ENCODE peak calls at places on chromosomes 5 and 9, in six cellular contexts. U, W, Z, M, P and G are unnamed samples. For H3K9me3 and H3K36me3, the result is how much of the 10 kb centered on the place peaks cover.

GRCh38 chr5:92505145-92505544 is 1075.9 kb downstream of the NR2F1-AS1 start:
- DNase-seq in U (no peak), W (no peak), Z (no peak), M (no peak), P (no peak), G (no peak)

GRCh38 chr5:62373382-62373781 is 30.3 kb downstream of the DIMT1 start:
- DNase-seq in U (no peak), W (no peak), Z (no peak), M (no peak), P (no peak), G (no peak)

GRCh38 chr9:114221706-114222465 is 66.5 kb downstream of the COL27A1 start:
- DNase-seq in U (no peak), W (no peak), Z (no peak), M (no peak), P (no peak), G (no peak)

GRCh38 chr5:141816598-141817399 is 61.4 kb downstream of the PCDH1 start:
- DNase-seq in U (peak), W (no peak), Z (no peak), M (no peak), P (no peak), G (no peak)

GRCh38 chr5:66273131-66273530 is 129.0 kb downstream of the SREK1 start:
- DNase-seq in U (no peak), W (no peak), Z (no peak), M (no peak), P (no peak), G (no peak)

GRCh38 chr9:109975574-109976327 is 195.8 kb downstream of the PALM2AKAP2 start:
- DNase-seq in U (no peak), W (no peak), Z (no peak), M (no peak), P (no peak), G (no peak)

GRCh38 chr9:126663661-126664072 is 49.9 kb downstream of the LMX1B start:
- DNase-seq in U (no peak), W (no peak), Z (no peak), M (no peak), P (peak), G (no peak)

GRCh38 chr9:131421691-131422090 is 27.8 kb downstream of the PRRC2B start:
- DNase-seq in U (no peak), W (no peak), Z (no peak), M (no peak), P (no peak), G (no peak)

GRCh38 chr5:172413601-172414000 is 40.7 kb downstream of the SH3PXD2B start:
- DNase-seq in U (no peak), W (no peak), Z (no peak), M (no peak), P (no peak), G (no peak)

GRCh38 chr5:98770158-98770910 is 3.1 kb upstream of the RGMB start:
- DNase-seq in U (no peak), W (no peak), Z (peak), M (no peak), P (peak), G (peak)

GRCh38 chr5:1254196-1254595 is 29.0 kb downstream of the SLC6A18 start:
- DNase-seq in U (no peak), W (no peak), Z (no peak), M (no peak), P (no peak), G (no peak)

GRCh38 chr9:105066265-105066865 is 138.4 kb upstream of the ABCA1 start:
- DNase-seq in U (no peak), W (no peak), Z (no peak), M (no peak), P (no peak), G (peak)

GRCh38 chr5:118548761-118549160 is 439.6 kb downstream of the DTWD2 start:
- DNase-seq in U (no peak), W (no peak), Z (no peak), M (no peak), P (no peak), G (no peak)

GRCh38 chr9:112180387-112180881 is 5.3 kb upstream of the SUSD1 start:
- DNase-seq in U (peak), W (no peak), Z (no peak), M (no peak), P (no peak), G (no peak)

GRCh38 chr5:78647411-78647818 is 1.2 kb downstream of the LHFPL2 start:
- DNase-seq in U (no peak), W (no peak), Z (no peak), M (no peak), P (no peak), G (peak)

GRCh38 chr9:98477884-98478283 is 222.4 kb upstream of the TBC1D2 start:
- DNase-seq in U (no peak), W (no peak), Z (no peak), M (no peak), P (no peak), G (no peak)

GRCh38 chr5:179135006-179135405 is 74.8 kb downstream of the ZNF354C start:
- DNase-seq in U (no peak), W (no peak), Z (no peak), M (no peak), P (no peak), G (no peak)
- H3K9me3 ChIP-seq in U (under half), W (under half), Z (under half), M (under half), P (under half), G (under half)

GRCh38 chr5:115352571-115352970 is 56.1 kb upstream of the CCDC112 start:
- DNase-seq in U (no peak), W (no peak), Z (no peak), M (no peak), P (no peak), G (no peak)

GRCh38 chr5:115355095-115355494 is 58.6 kb upstream of the CCDC112 start:
- DNase-seq in U (no peak), W (no peak), Z (no peak), M (no peak), P (no peak), G (no peak)

GRCh38 chr5:115360036-115360685 is 63.7 kb upstream of the CCDC112 start:
- DNase-seq in U (no peak), W (no peak), Z (no peak), M (no peak), P (no peak), G (no peak)

GRCh38 chr5:115354246-115354645 is 57.8 kb upstream of the CCDC112 start:
- DNase-seq in U (no peak), W (no peak), Z (no peak), M (no peak), P (no peak), G (no peak)

DNA sequence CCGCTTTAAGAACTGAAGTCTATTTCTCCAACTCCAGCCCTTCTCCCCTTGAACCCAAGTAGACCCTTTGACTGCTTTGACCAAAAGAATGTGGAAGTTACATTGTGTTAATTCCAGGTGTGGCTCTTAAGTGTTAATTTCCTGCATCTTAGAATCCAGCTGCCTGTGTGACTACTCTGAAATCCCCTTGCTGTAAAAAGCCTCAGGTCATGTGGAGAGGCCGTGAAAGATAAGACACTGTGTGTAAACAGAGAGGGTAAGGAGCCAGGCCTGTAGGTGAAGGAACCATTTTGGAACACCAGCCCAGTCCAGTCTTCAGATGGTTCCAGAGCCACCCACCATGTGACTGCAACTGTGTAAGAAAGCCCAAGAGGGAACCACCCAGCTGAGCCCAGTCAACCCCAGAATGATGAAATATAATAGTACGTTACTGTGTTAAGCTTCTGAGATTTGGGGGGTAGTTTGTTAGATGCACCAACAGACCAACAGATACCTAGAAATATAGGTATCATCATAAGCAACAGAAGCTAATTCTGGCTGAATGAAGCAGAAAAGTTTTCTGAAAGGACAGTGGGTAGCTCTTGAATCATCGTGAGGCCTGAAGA is 59.4 kb upstream of the CCDC112 start:
- DNase-seq in U (no peak), W (no peak), Z (no peak), M (no peak), P (no peak), G (no peak)
- H3K36me3 ChIP-seq in U (under half), W (under half), Z (under half), M (under half), P (under half), G (under half)

GRCh38 chr5:157651623-157652376 is 438 bp downstream of the SOX30 start:
- DNase-seq in U (no peak), W (peak), Z (peak), M (peak), P (peak), G (peak)
- TF ChIP-seq POLR2AphosphoS5 in U (no peak), W (no peak), Z (no peak), M (no peak), P (no peak), G (peak)

GRCh38 chr5:140808889-140809291 is 2.0 kb downstream of the PCDHA4 start:
- DNase-seq in U (no peak), W (no peak), Z (no peak), M (no peak), P (no peak), G (no peak)

GRCh38 chr5:140802781-140803271 is 2.0 kb downstream of the PCDHA3 start:
- DNase-seq in U (no peak), W (no peak), Z (no peak), M (no peak), P (no peak), G (no peak)

GRCh38 chr5:140801494-140801841 is 611 bp downstream of the PCDHA3 start:
- DNase-seq in U (no peak), W (no peak), Z (no peak), M (no peak), P (no peak), G (no peak)

GRCh38 chr5:140806834-140807775 is at the start of gene PCDHA4:
- DNase-seq in U (peak), W (no peak), Z (no peak), M (no peak), P (no peak), G (no peak)
- H3K9me3 ChIP-seq in U (under half), W (half or more), Z (under half), M (under half), P (half or more), G (under half)

DNA sequence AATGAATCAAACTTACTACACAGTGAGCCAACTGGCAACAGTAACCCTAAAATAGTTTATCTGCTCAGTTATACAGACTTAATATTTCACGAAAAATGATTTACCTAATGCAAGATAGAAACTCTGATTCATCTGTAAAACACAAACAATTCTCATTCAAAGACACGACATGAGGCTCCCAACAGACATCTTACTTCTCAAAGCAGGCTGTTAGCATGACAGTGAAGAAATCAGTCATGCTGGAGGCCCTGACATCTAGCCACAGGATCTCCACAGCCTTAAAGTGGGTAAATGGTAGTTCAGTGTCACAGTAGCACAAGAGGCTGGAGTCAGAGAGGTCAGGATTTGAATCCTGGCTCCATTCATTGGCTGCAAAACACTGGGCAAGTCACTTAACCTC is 131.2 kb downstream of the FBN2 start:
- DNase-seq in U (no peak), W (no peak), Z (no peak), M (no peak), P (no peak), G (no peak)
- H3K36me3 ChIP-seq in U (under half), W (under half), Z (under half), M (under half), P (under half), G (under half)